ENCODE peak calls at places on chromosomes 13 and 19, in eight cellular contexts. Q, O, T, J, S, K, D and X are unnamed samples.
A peak's percentile ranks its signal among the peaks of the same experiment; 100 is the strongest.

GRCh38 chr13:113585828-113586355 is 1.3 kb downstream of the TFDP1 start:
- DNase-seq in O (peak; percentile 67), Q (no peak), D (no peak), J (no peak), K (peak; percentile 10), S (peak; percentile 23), T (peak; percentile 9), X (peak; percentile 44)

GRCh38 chr19:5978606-5979552 is 939 bp upstream of the RANBP3 start:
- DNase-seq in D (no peak), T (no peak), J (no peak), O (no peak), K (no peak), S (no peak), Q (no peak), X (no peak)

GRCh38 chr19:54660967-54661366 is 1.8 kb upstream of the LILRB4 start:
- DNase-seq in Q (no peak), J (no peak), S (no peak), K (no peak), T (no peak), D (no peak), O (no peak), X (no peak)

GRCh38 chr19:4371898-4372629 is 28.3 kb downstream of the SH3GL1 start:
- DNase-seq in S (no peak), O (peak; percentile 84), Q (no peak), D (no peak), T (no peak), J (no peak), K (no peak), X (no peak)

GRCh38 chr19:19385900-19386339 is 19.6 kb upstream of the GATAD2A start:
- DNase-seq in O (peak; percentile 92), S (no peak), K (no peak), J (no peak), T (peak; percentile 72), D (no peak), Q (no peak), X (peak; percentile 46)

GRCh38 chr19:14449321-14449720 is 16.2 kb downstream of the PKN1 start:
- DNase-seq in O (no peak), T (no peak), Q (no peak), D (no peak), S (no peak), K (no peak), J (no peak), X (no peak)

GRCh38 chr13:27821566-27821965 is 29.3 kb downstream of the GSX1 start:
- DNase-seq in J (no peak), T (no peak), K (peak; percentile 7), S (no peak), D (no peak), O (peak; percentile 23), Q (no peak), X (no peak)

GRCh38 chr19:17766543-17767131 is 15.4 kb downstream of the FCHO1 start:
- DNase-seq in O (peak; percentile 94), Q (peak; percentile 99), J (no peak), T (no peak), S (peak; percentile 89), K (peak; percentile 79), D (peak; percentile 83), X (peak; percentile 87)

GRCh38 chr13:38819053-38819452 is 132.2 kb downstream of the FREM2 start:
- DNase-seq in Q (no peak), T (no peak), S (peak; percentile 56), O (no peak), J (no peak), D (peak; percentile 2), K (no peak), X (no peak)

GRCh38 chr19:11138659-11139526 is 16.7 kb downstream of the SPC24 start:
- DNase-seq in T (no peak), K (peak; percentile 77), O (peak; percentile 95), Q (no peak), D (peak; percentile 73), J (no peak), S (peak; percentile 68), X (peak; percentile 98)

GRCh38 chr13:98557934-98558630 is 18.8 kb downstream of the STK24 start:
- DNase-seq in S (no peak), J (no peak), Q (no peak), O (no peak), K (no peak), D (peak; percentile 43), T (no peak), X (no peak)

GRCh38 chr13:32225494-32225931 is 89.7 kb downstream of the ZAR1L start:
- DNase-seq in O (no peak), Q (no peak), T (no peak), D (peak; percentile 31), K (peak; percentile 61), S (no peak), J (no peak), X (peak; percentile 53)

GRCh38 chr13:46660408-46660807 is 107.4 kb downstream of the LRCH1 start:
- DNase-seq in K (no peak), S (no peak), O (no peak), Q (no peak), T (no peak), D (no peak), J (no peak), X (no peak)

GRCh38 chr19:38666662-38667448 is 19.4 kb downstream of the ACTN4 start:
- DNase-seq in K (peak; percentile 76), J (no peak), T (peak; percentile 73), Q (peak; percentile 58), S (no peak), O (no peak), D (peak; percentile 63), X (peak; percentile 80)

GRCh38 chr13:93004919-93005318 is 221.7 kb upstream of the GPC6 start:
- DNase-seq in D (peak; percentile 4), O (no peak), J (no peak), K (peak; percentile 37), S (no peak), T (no peak), Q (no peak), X (no peak)

DNA sequence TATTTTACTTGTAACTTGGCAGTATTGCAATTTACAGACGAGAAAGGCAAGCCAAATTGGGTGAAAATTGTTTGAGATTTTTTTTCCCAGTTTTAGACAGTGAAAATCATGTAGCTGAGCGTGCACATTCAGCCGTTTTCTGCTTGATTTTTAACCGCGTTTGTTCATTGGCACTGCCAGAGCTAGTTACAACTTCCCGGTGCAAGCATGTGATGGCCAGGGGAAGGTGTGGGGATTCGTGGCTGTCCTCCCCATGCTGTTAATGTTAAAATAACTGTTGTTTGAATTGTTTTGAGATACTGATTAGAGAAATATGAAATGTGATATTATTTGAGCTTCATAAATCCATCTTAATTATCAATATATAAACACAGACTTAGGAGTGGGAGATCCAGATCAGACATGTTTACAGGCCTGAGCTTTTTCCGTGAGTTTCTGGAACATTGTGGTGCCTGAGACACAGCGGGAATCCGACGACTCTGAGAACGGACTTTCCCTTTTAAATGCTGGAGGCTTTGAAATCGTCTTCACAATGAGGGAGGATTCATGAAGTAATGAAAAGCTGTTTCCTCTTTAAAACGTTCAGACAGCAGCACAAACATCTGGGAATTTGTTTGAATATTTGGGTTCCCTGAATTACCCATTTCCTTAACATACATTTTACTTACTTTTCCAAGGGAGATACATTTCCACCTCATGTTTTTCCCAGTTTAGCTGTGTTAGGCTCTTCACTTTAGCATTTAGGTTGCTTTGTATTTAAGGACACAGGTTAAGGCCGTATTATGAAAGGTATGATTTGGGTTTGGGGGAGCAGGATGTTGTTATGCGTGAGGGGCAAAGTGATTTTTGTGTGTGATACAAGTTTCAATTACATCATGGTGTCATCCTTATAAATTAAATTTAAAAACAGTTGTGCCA is 125.8 kb downstream of the KCNRG start:
- DNase-seq in J (no peak), T (no peak), O (no peak), K (no peak), D (no peak), Q (no peak), S (no peak), X (no peak)
- H3K4me3 ChIP-seq in J (no peak overlapping the region), T (no peak overlapping the region), O (no peak overlapping the region), K (no peak overlapping the region), D (no peak overlapping the region), Q (no peak overlapping the region), S (no peak overlapping the region), X (no peak overlapping the region)

DNA sequence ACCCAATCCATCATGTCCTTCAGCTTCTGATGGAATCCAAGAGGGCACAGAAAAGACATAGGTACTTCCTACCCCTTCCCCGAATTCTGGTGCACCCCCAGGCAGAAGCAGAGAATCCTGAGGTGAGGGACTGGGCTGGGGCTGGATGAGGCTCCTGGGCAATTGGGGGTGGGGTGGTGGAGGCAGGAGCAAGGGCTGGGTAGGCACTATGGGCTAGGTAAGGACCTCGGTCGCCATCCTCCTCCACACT is 2.8 kb upstream of the KCNC3 start:
- DNase-seq in D (no peak), Q (no peak), J (no peak), K (no peak), S (no peak), O (no peak), T (no peak), X (no peak)
- H3K4me3 ChIP-seq in D (no peak overlapping the region), Q (no peak overlapping the region), J (no peak overlapping the region), K (no peak overlapping the region), S (no peak overlapping the region), O (no peak overlapping the region), T (peak overlapping the region; percentile 47), X (no peak overlapping the region)

GRCh38 chr19:51692065-51692915 is 840 bp upstream of the SPACA6 start:
- DNase-seq in Q (no peak), J (no peak), T (no peak), O (peak; percentile 84), D (no peak), S (no peak), K (no peak), X (no peak)
- H3K4me3 ChIP-seq in Q (no peak overlapping the region), J (no peak overlapping the region), T (no peak overlapping the region), O (no peak overlapping the region), D (peak overlapping the region; percentile 88), S (peak overlapping the region; percentile 90), K (peak overlapping the region; percentile 97), X (no peak overlapping the region)

GRCh38 chr13:44411841-44412240 is 38.2 kb downstream of the SERP2 start:
- DNase-seq in Q (no peak), D (no peak), T (no peak), J (no peak), S (no peak), O (no peak), K (no peak), X (no peak)
- H3K4me3 ChIP-seq in Q (no peak overlapping the region), D (no peak overlapping the region), T (no peak overlapping the region), J (no peak overlapping the region), S (no peak overlapping the region), O (no peak overlapping the region), K (no peak overlapping the region), X (no peak overlapping the region)